ENCODE peak calls at places on chromosomes 5 and 9, in eight cellular contexts. T is NCI-H524, O is NCI-H1417, Q is lower lobe of right lung, P is fibroblast of pulmonary artery, S is astrocyte of the spinal cord, M is brain microvascular endothelial cell, X is activated T-cell treated with anti-CD3 and anti-CD28 coated beads for 4 hours. W is an unnamed sample.

GRCh38 chr5:98341038-98341710 is 432.3 kb upstream of the RGMB start:
- DNase-seq in Q (no peak), X (no peak), S (peak), T (no peak), O (no peak), M (peak), P (peak), W (no peak)

GRCh38 chr5:74567351-74567870 is 73.1 kb downstream of the ENC1 start:
- DNase-seq in S (no peak), O (no peak), Q (no peak), P (no peak), T (no peak), M (no peak), X (no peak), W (no peak)

GRCh38 chr5:80884851-80885697 is 75.1 kb upstream of the RASGRF2 start:
- DNase-seq in P (no peak), O (no peak), T (no peak), M (peak), S (no peak), X (no peak), Q (no peak), W (no peak)

GRCh38 chr5:80711938-80712337 is 57.2 kb upstream of the DHFR start:
- DNase-seq in X (no peak), T (peak), S (peak), P (peak), O (peak), Q (no peak), M (peak), W (peak)

GRCh38 chr5:167573274-167574127 is 717.9 kb upstream of the WWC1 start:
- DNase-seq in O (peak), Q (no peak), P (peak), M (peak), T (peak), X (no peak), S (peak), W (peak)

GRCh38 chr9:99726758-99727157 is 94.9 kb upstream of the NR4A3 start:
- DNase-seq in S (no peak), M (no peak), P (no peak), Q (no peak), X (no peak), T (no peak), O (peak), W (no peak)

GRCh38 chr5:145830594-145830993 is 4.5 kb downstream of the PRELID2 start:
- DNase-seq in M (no peak), P (peak), X (no peak), S (peak), T (no peak), Q (no peak), O (no peak), W (no peak)

GRCh38 chr9:76459691-76460635 is 981 bp downstream of the GCNT1 start:
- DNase-seq in M (peak), S (peak), O (peak), X (no peak), Q (peak), P (peak), T (peak), W (peak)

GRCh38 chr9:138049779-138050471 is 172.3 kb downstream of the CACNA1B start:
- DNase-seq in T (no peak), Q (no peak), P (no peak), X (no peak), S (no peak), M (no peak), O (no peak), W (no peak)

GRCh38 chr5:97735209-97735608 is 552.2 kb upstream of the RIOK2 start:
- DNase-seq in P (peak), X (no peak), M (peak), T (no peak), Q (no peak), S (peak), O (no peak), W (no peak)

GRCh38 chr9:136939996-136940525 is 4.5 kb downstream of the FBXW5 start:
- DNase-seq in M (no peak), P (no peak), S (no peak), T (no peak), O (no peak), Q (no peak), X (no peak), W (no peak)

GRCh38 chr9:35490910-35491465 is 1.1 kb downstream of the RUSC2 start:
- DNase-seq in X (no peak), P (peak), O (no peak), S (peak), Q (no peak), M (peak), T (no peak), W (no peak)

GRCh38 chr9:124040935-124041816 is 29.6 kb downstream of the LHX2 start:
- DNase-seq in X (peak), T (peak), M (no peak), P (no peak), Q (peak), O (peak), S (no peak), W (no peak)

GRCh38 chr5:173055983-173056782 is at the start of gene CREBRF:
- DNase-seq in M (peak), Q (peak), T (peak), X (peak), O (peak), P (peak), S (peak), W (peak)

GRCh38 chr5:169549453-169549852 is 34.1 kb upstream of the SPDL1 start:
- DNase-seq in M (no peak), Q (no peak), O (no peak), S (no peak), T (no peak), X (no peak), P (no peak), W (no peak)

GRCh38 chr9:109817846-109818472 is 38.0 kb downstream of the PALM2AKAP2 start:
- DNase-seq in T (peak), Q (no peak), S (peak), O (peak), X (no peak), P (peak), M (peak), W (peak)

GRCh38 chr9:76399831-76400230 is 5.6 kb upstream of the RFK start:
- DNase-seq in T (no peak), M (no peak), S (no peak), X (no peak), Q (no peak), P (no peak), O (no peak), W (no peak)

GRCh38 chr9:112043423-112043822 is 131.7 kb downstream of the SUSD1 start:
- DNase-seq in M (no peak), Q (no peak), S (peak), X (no peak), P (no peak), O (no peak), T (no peak), W (no peak)

GRCh38 chr5:127040779-127041520 is 10.6 kb upstream of the MARCHF3 start:
- DNase-seq in T (no peak), M (peak), Q (no peak), X (no peak), S (peak), O (peak), P (peak), W (no peak)

GRCh38 chr9:133787749-133788015 is 49.5 kb upstream of the SARDH start:
- DNase-seq in Q (no peak), O (no peak), T (no peak), X (no peak), M (no peak), S (peak), P (no peak), W (peak)

GRCh38 chr5:145044970-145045369 is 790.2 kb downstream of the PRELID2 start:
- DNase-seq in P (no peak), Q (no peak), X (no peak), T (no peak), O (no peak), S (no peak), M (no peak), W (no peak)

GRCh38 chr9:95104088-95104960 is 213.2 kb downstream of the FANCC start:
- DNase-seq in P (no peak), T (peak), O (no peak), S (no peak), M (no peak), X (no peak), Q (no peak), W (no peak)

GRCh38 chr9:116359958-116360357 is 206.4 kb downstream of the PAPPA start:
- DNase-seq in S (no peak), M (no peak), T (no peak), P (no peak), O (no peak), X (no peak), Q (no peak), W (no peak)

GRCh38 chr5:139634541-139634940 is 13.6 kb upstream of the CXXC5 start:
- DNase-seq in O (no peak), S (no peak), Q (no peak), T (no peak), P (no peak), M (no peak), X (no peak), W (no peak)

GRCh38 chr5:132182366-132183040 is 45.1 kb downstream of the P4HA2 start:
- DNase-seq in P (peak), Q (no peak), M (no peak), X (no peak), O (no peak), T (no peak), S (no peak), W (no peak)

GRCh38 chr5:9283021-9283420 is 262.9 kb downstream of the SEMA5A start:
- DNase-seq in M (no peak), T (no peak), P (no peak), X (no peak), Q (no peak), O (no peak), S (peak), W (no peak)

GRCh38 chr5:73232266-73233041 is 59.5 kb downstream of the TMEM174 start:
- DNase-seq in T (no peak), P (no peak), X (no peak), M (no peak), Q (no peak), O (no peak), S (no peak), W (no peak)

GRCh38 chr5:74360535-74361210 is 279.9 kb downstream of the ENC1 start:
- DNase-seq in M (no peak), S (peak), O (no peak), Q (no peak), T (peak), P (no peak), X (no peak), W (peak)

GRCh38 chr9:34559616-34560546 is 29.6 kb downstream of the CNTFR start:
- DNase-seq in S (no peak), P (peak), X (no peak), O (peak), Q (no peak), M (peak), T (no peak), W (no peak)

GRCh38 chr9:15142903-15143534 is 164.0 kb downstream of the TTC39B start:
- DNase-seq in T (peak), P (peak), S (peak), Q (no peak), X (no peak), M (peak), O (peak), W (peak)